ENCODE peak calls at places on chromosomes 3 and 15, in five cellular contexts. D is iPS DF 6.9, X is NCI-H1930, B is ACHN, P is Calu3. V is an unnamed sample.

GRCh38 chr15:25864966-25865365 is 1.8 kb upstream of the ATP10A start:
- DNase-seq in D (no peak), X (no peak), B (peak), P (no peak), V (no peak)

GRCh38 chr3:184513276-184514150 is 48.1 kb upstream of the EPHB3 start:
- DNase-seq in D (peak), X (peak), B (peak), P (peak), V (peak)

GRCh38 chr3:142603340-142603730 is 7.1 kb downstream of the PLS1 start:
- DNase-seq in D (no peak), X (no peak), B (no peak), P (no peak), V (no peak)

GRCh38 chr3:183895296-183895695 is 10.6 kb upstream of the PARL start:
- DNase-seq in D (no peak), X (no peak), B (peak), P (peak), V (peak)

GRCh38 chr3:39180183-39180545 is 12.2 kb downstream of the XIRP1 start:
- DNase-seq in D (no peak), X (no peak), B (no peak), P (no peak), V (no peak)

GRCh38 chr15:42152196-42152920 is 4.1 kb downstream of the PLA2G4F start:
- DNase-seq in D (no peak), X (no peak), B (no peak), P (no peak), V (no peak)

GRCh38 chr3:133455281-133455680 is 55.4 kb downstream of the BFSP2 start:
- DNase-seq in D (no peak), X (no peak), B (no peak), P (no peak), V (no peak)

GRCh38 chr3:57228734-57229505 is 1.4 kb downstream of the APPL1 start:
- DNase-seq in D (no peak), X (no peak), B (peak), P (no peak), V (peak)

GRCh38 chr3:113983544-113983943 is 35.7 kb downstream of the ZDHHC23 start:
- DNase-seq in D (no peak), X (no peak), B (no peak), P (no peak), V (no peak)

GRCh38 chr15:38128389-38128788 is 124.2 kb upstream of the SPRED1 start:
- DNase-seq in D (no peak), X (no peak), B (peak), P (no peak), V (no peak)

GRCh38 chr15:47394410-47394809 is 322.9 kb upstream of the SEMA6D start:
- DNase-seq in D (no peak), X (no peak), B (no peak), P (no peak), V (no peak)

GRCh38 chr3:190618349-190619030 is 104.6 kb downstream of the IL1RAP start:
- DNase-seq in D (no peak), X (no peak), B (no peak), P (no peak), V (no peak)

GRCh38 chr15:73983211-73983727 is 8.8 kb downstream of the STOML1 start:
- DNase-seq in D (no peak), X (no peak), B (peak), P (peak), V (no peak)

GRCh38 chr15:58771621-58772235 is 626 bp downstream of the MINDY2 start:
- DNase-seq in D (no peak), X (no peak), B (peak), P (peak), V (peak)

GRCh38 chr15:69762373-69763148 is 309.9 kb downstream of the RPLP1 start:
- DNase-seq in D (peak), X (no peak), B (no peak), P (no peak), V (no peak)

GRCh38 chr3:106691476-106691875 is 685.8 kb upstream of the CCDC54 start:
- DNase-seq in D (no peak), X (no peak), B (no peak), P (no peak), V (no peak)

GRCh38 chr3:182435860-182436259 is 357.4 kb upstream of the ATP11B start:
- DNase-seq in D (no peak), X (no peak), B (no peak), P (no peak), V (no peak)

GRCh38 chr3:170536712-170537111 is 49.2 kb downstream of the SLC7A14 start:
- DNase-seq in D (no peak), X (no peak), B (no peak), P (no peak), V (no peak)

GRCh38 chr3:27147215-27147614 is 222.0 kb downstream of the NEK10 start:
- DNase-seq in D (no peak), X (no peak), B (no peak), P (no peak), V (no peak)

GRCh38 chr3:157542711-157543485 is 39.7 kb upstream of the VEPH1 start:
- DNase-seq in D (no peak), X (no peak), B (peak), P (peak), V (peak)

GRCh38 chr15:48800811-48801460 is 9.9 kb downstream of the CEP152 start:
- DNase-seq in D (no peak), X (no peak), B (peak), P (no peak), V (peak)

GRCh38 chr15:66644000-66644787 is 57.8 kb upstream of the SMAD6 start:
- DNase-seq in D (no peak), X (no peak), B (no peak), P (no peak), V (no peak)

GRCh38 chr3:14913926-14914776 is 33.2 kb upstream of the NR2C2 start:
- DNase-seq in D (no peak), X (no peak), B (no peak), P (no peak), V (no peak)

GRCh38 chr3:194178128-194178527 is 42.2 kb downstream of the HES1 start:
- DNase-seq in D (no peak), X (no peak), B (no peak), P (no peak), V (no peak)

GRCh38 chr15:29131336-29132109 is 138.1 kb downstream of the NSMCE3 start:
- DNase-seq in D (no peak), X (no peak), B (no peak), P (no peak), V (no peak)

GRCh38 chr3:136957751-136958288 is at the start of gene IL20RB:
- DNase-seq in D (peak), X (no peak), B (peak), P (no peak), V (no peak)

GRCh38 chr3:133691410-133692107 is 29.8 kb upstream of the TOPBP1 start:
- DNase-seq in D (no peak), X (no peak), B (no peak), P (no peak), V (no peak)

V was measured in A549.